ENCODE peak calls at places on chromosomes 6 and 20, in seven cellular contexts. One of them, this sample, is unnamed.

GRCh38 chr6:143258945-143259344 is 191.6 kb downstream of the ADAT2 start:
- DNase-seq in ureter: no peak
- DNase-seq in NK-92 treated with Interleukin-12 subunit alpha and Interleukin-12 subunit beta, amount 100 ng/mL, for 24 hours: no peak
- DNase-seq in left lobe of liver: no peak
- DNase-seq in T1000: no peak
- DNase-seq in posterior cingulate gyrus: no peak
- DNase-seq in bronchial epithelial cell: no peak
- DNase-seq in this sample: no peak

GRCh38 chr6:159077123-159077522 is 32.3 kb upstream of the TAGAP start:
- DNase-seq in ureter: no peak
- DNase-seq in NK-92 treated with Interleukin-12 subunit alpha and Interleukin-12 subunit beta, amount 100 ng/mL, for 24 hours: no peak
- DNase-seq in left lobe of liver: no peak
- DNase-seq in bronchial epithelial cell: no peak
- DNase-seq in posterior cingulate gyrus: no peak
- DNase-seq in T1000: no peak
- DNase-seq in this sample: no peak

GRCh38 chr6:139370047-139370706 is 4.3 kb downstream of the CITED2 start:
- DNase-seq in bronchial epithelial cell: no peak
- DNase-seq in T1000: no peak
- DNase-seq in posterior cingulate gyrus: no peak
- DNase-seq in NK-92 treated with Interleukin-12 subunit alpha and Interleukin-12 subunit beta, amount 100 ng/mL, for 24 hours: no peak
- DNase-seq in left lobe of liver: no peak
- DNase-seq in ureter: no peak
- DNase-seq in this sample: peak; percentile 30

GRCh38 chr6:84652356-84653026 is 111.9 kb downstream of the TBX18 start:
- DNase-seq in T1000: peak; percentile 57
- DNase-seq in bronchial epithelial cell: peak; percentile 78
- DNase-seq in posterior cingulate gyrus: no peak
- DNase-seq in ureter: no peak
- DNase-seq in NK-92 treated with Interleukin-12 subunit alpha and Interleukin-12 subunit beta, amount 100 ng/mL, for 24 hours: no peak
- DNase-seq in left lobe of liver: no peak
- DNase-seq in this sample: peak; percentile 30

GRCh38 chr6:24537771-24538385 is 43.1 kb downstream of the ALDH5A1 start:
- DNase-seq in NK-92 treated with Interleukin-12 subunit alpha and Interleukin-12 subunit beta, amount 100 ng/mL, for 24 hours: no peak
- DNase-seq in bronchial epithelial cell: peak; percentile 63
- DNase-seq in T1000: no peak
- DNase-seq in posterior cingulate gyrus: no peak
- DNase-seq in left lobe of liver: no peak
- DNase-seq in ureter: no peak
- DNase-seq in this sample: no peak

GRCh38 chr6:144373195-144373594 is 88.1 kb downstream of the UTRN start:
- DNase-seq in left lobe of liver: no peak
- DNase-seq in T1000: no peak
- DNase-seq in NK-92 treated with Interleukin-12 subunit alpha and Interleukin-12 subunit beta, amount 100 ng/mL, for 24 hours: no peak
- DNase-seq in ureter: no peak
- DNase-seq in bronchial epithelial cell: peak; percentile 89
- DNase-seq in posterior cingulate gyrus: no peak
- DNase-seq in this sample: no peak

GRCh38 chr20:43691928-43692524 is 25.1 kb downstream of the MYBL2 start:
- DNase-seq in T1000: peak; percentile 22
- DNase-seq in posterior cingulate gyrus: peak; percentile 18
- DNase-seq in left lobe of liver: peak; percentile 66
- DNase-seq in ureter: no peak
- DNase-seq in bronchial epithelial cell: peak; percentile 31
- DNase-seq in NK-92 treated with Interleukin-12 subunit alpha and Interleukin-12 subunit beta, amount 100 ng/mL, for 24 hours: peak; percentile 23
- DNase-seq in this sample: no peak

GRCh38 chr6:95364016-95364604 is 213.2 kb upstream of the MANEA start:
- DNase-seq in ureter: no peak
- DNase-seq in bronchial epithelial cell: peak; percentile 24
- DNase-seq in posterior cingulate gyrus: no peak
- DNase-seq in NK-92 treated with Interleukin-12 subunit alpha and Interleukin-12 subunit beta, amount 100 ng/mL, for 24 hours: no peak
- DNase-seq in T1000: no peak
- DNase-seq in left lobe of liver: no peak
- DNase-seq in this sample: no peak

GRCh38 chr6:42028234-42029061 is 21.9 kb upstream of the TAF8 start:
- DNase-seq in NK-92 treated with Interleukin-12 subunit alpha and Interleukin-12 subunit beta, amount 100 ng/mL, for 24 hours: no peak
- DNase-seq in posterior cingulate gyrus: no peak
- DNase-seq in bronchial epithelial cell: peak; percentile 73
- DNase-seq in T1000: no peak
- DNase-seq in ureter: no peak
- DNase-seq in left lobe of liver: no peak
- DNase-seq in this sample: no peak

GRCh38 chr6:30685977-30686907 is at the start of gene PPP1R18:
- DNase-seq in posterior cingulate gyrus: peak; percentile 55
- DNase-seq in left lobe of liver: peak; percentile 87
- DNase-seq in ureter: peak; percentile 89
- DNase-seq in bronchial epithelial cell: peak; percentile 27
- DNase-seq in T1000: peak; percentile 51
- DNase-seq in NK-92 treated with Interleukin-12 subunit alpha and Interleukin-12 subunit beta, amount 100 ng/mL, for 24 hours: peak; percentile 64
- DNase-seq in this sample: no peak

GRCh38 chr6:135062735-135063134 is 8.1 kb upstream of the HBS1L start:
- DNase-seq in bronchial epithelial cell: no peak
- DNase-seq in ureter: no peak
- DNase-seq in T1000: no peak
- DNase-seq in NK-92 treated with Interleukin-12 subunit alpha and Interleukin-12 subunit beta, amount 100 ng/mL, for 24 hours: no peak
- DNase-seq in left lobe of liver: no peak
- DNase-seq in posterior cingulate gyrus: no peak
- DNase-seq in this sample: no peak

GRCh38 chr6:113184736-113185135 is 672.4 kb upstream of the MARCKS start:
- DNase-seq in ureter: no peak
- DNase-seq in posterior cingulate gyrus: no peak
- DNase-seq in NK-92 treated with Interleukin-12 subunit alpha and Interleukin-12 subunit beta, amount 100 ng/mL, for 24 hours: no peak
- DNase-seq in T1000: no peak
- DNase-seq in left lobe of liver: no peak
- DNase-seq in bronchial epithelial cell: no peak
- DNase-seq in this sample: no peak

GRCh38 chr20:37313546-37314091 is 24.2 kb downstream of the MANBAL start:
- DNase-seq in ureter: no peak
- DNase-seq in bronchial epithelial cell: no peak
- DNase-seq in T1000: no peak
- DNase-seq in posterior cingulate gyrus: no peak
- DNase-seq in NK-92 treated with Interleukin-12 subunit alpha and Interleukin-12 subunit beta, amount 100 ng/mL, for 24 hours: no peak
- DNase-seq in left lobe of liver: no peak
- DNase-seq in this sample: no peak

GRCh38 chr6:15876406-15876805 is 213.6 kb upstream of the DTNBP1 start:
- DNase-seq in NK-92 treated with Interleukin-12 subunit alpha and Interleukin-12 subunit beta, amount 100 ng/mL, for 24 hours: no peak
- DNase-seq in ureter: no peak
- DNase-seq in left lobe of liver: no peak
- DNase-seq in bronchial epithelial cell: peak; percentile 94
- DNase-seq in posterior cingulate gyrus: no peak
- DNase-seq in T1000: no peak
- DNase-seq in this sample: no peak

GRCh38 chr20:17888044-17888443 is 80.5 kb downstream of the SNX5 start:
- DNase-seq in left lobe of liver: no peak
- DNase-seq in ureter: no peak
- DNase-seq in bronchial epithelial cell: peak; percentile 81
- DNase-seq in T1000: no peak
- DNase-seq in posterior cingulate gyrus: no peak
- DNase-seq in NK-92 treated with Interleukin-12 subunit alpha and Interleukin-12 subunit beta, amount 100 ng/mL, for 24 hours: no peak
- DNase-seq in this sample: no peak

GRCh38 chr6:138588805-138589434 is 89.6 kb upstream of the NHSL1 start:
- DNase-seq in NK-92 treated with Interleukin-12 subunit alpha and Interleukin-12 subunit beta, amount 100 ng/mL, for 24 hours: peak; percentile 25
- DNase-seq in ureter: peak; percentile 54
- DNase-seq in bronchial epithelial cell: peak; percentile 73
- DNase-seq in T1000: peak; percentile 37
- DNase-seq in left lobe of liver: no peak
- DNase-seq in posterior cingulate gyrus: peak; percentile 39
- DNase-seq in this sample: peak; percentile 50

GRCh38 chr20:44481719-44482416 is 6.2 kb downstream of the TTPAL start:
- DNase-seq in posterior cingulate gyrus: no peak
- DNase-seq in T1000: no peak
- DNase-seq in ureter: no peak
- DNase-seq in NK-92 treated with Interleukin-12 subunit alpha and Interleukin-12 subunit beta, amount 100 ng/mL, for 24 hours: no peak
- DNase-seq in bronchial epithelial cell: no peak
- DNase-seq in left lobe of liver: peak; percentile 77
- DNase-seq in this sample: no peak

GRCh38 chr6:137015943-137016342 is 28.8 kb downstream of the IL20RA start:
- DNase-seq in NK-92 treated with Interleukin-12 subunit alpha and Interleukin-12 subunit beta, amount 100 ng/mL, for 24 hours: no peak
- DNase-seq in T1000: no peak
- DNase-seq in bronchial epithelial cell: no peak
- DNase-seq in ureter: no peak
- DNase-seq in posterior cingulate gyrus: no peak
- DNase-seq in left lobe of liver: no peak
- DNase-seq in this sample: no peak

GRCh38 chr6:16344756-16345155 is 106.4 kb downstream of the GMPR start:
- DNase-seq in bronchial epithelial cell: no peak
- DNase-seq in left lobe of liver: no peak
- DNase-seq in NK-92 treated with Interleukin-12 subunit alpha and Interleukin-12 subunit beta, amount 100 ng/mL, for 24 hours: no peak
- DNase-seq in posterior cingulate gyrus: no peak
- DNase-seq in T1000: peak; percentile 20
- DNase-seq in ureter: no peak
- DNase-seq in this sample: no peak

GRCh38 chr6:100913400-100914276 is 32.5 kb upstream of the ASCC3 start:
- DNase-seq in left lobe of liver: no peak
- DNase-seq in T1000: no peak
- DNase-seq in bronchial epithelial cell: peak; percentile 33
- DNase-seq in NK-92 treated with Interleukin-12 subunit alpha and Interleukin-12 subunit beta, amount 100 ng/mL, for 24 hours: no peak
- DNase-seq in ureter: no peak
- DNase-seq in posterior cingulate gyrus: no peak
- DNase-seq in this sample: no peak

GRCh38 chr6:12024715-12025434 is 12.8 kb downstream of the HIVEP1 start:
- DNase-seq in ureter: no peak
- DNase-seq in bronchial epithelial cell: peak; percentile 87
- DNase-seq in T1000: no peak
- DNase-seq in left lobe of liver: no peak
- DNase-seq in NK-92 treated with Interleukin-12 subunit alpha and Interleukin-12 subunit beta, amount 100 ng/mL, for 24 hours: no peak
- DNase-seq in posterior cingulate gyrus: no peak
- DNase-seq in this sample: no peak

GRCh38 chr20:34954905-34955231 is 738 bp downstream of the GSS start:
- DNase-seq in bronchial epithelial cell: no peak
- DNase-seq in posterior cingulate gyrus: no peak
- DNase-seq in left lobe of liver: peak; percentile 66
- DNase-seq in T1000: no peak
- DNase-seq in NK-92 treated with Interleukin-12 subunit alpha and Interleukin-12 subunit beta, amount 100 ng/mL, for 24 hours: no peak
- DNase-seq in ureter: no peak
- DNase-seq in this sample: no peak

GRCh38 chr6:170374571-170375444 is 68.2 kb downstream of the FAM120B start:
- DNase-seq in ureter: no peak
- DNase-seq in posterior cingulate gyrus: no peak
- DNase-seq in T1000: no peak
- DNase-seq in bronchial epithelial cell: no peak
- DNase-seq in NK-92 treated with Interleukin-12 subunit alpha and Interleukin-12 subunit beta, amount 100 ng/mL, for 24 hours: no peak
- DNase-seq in left lobe of liver: no peak
- DNase-seq in this sample: no peak

GRCh38 chr6:38207371-38207770 is 387.8 kb downstream of the ZFAND3 start:
- DNase-seq in T1000: no peak
- DNase-seq in left lobe of liver: no peak
- DNase-seq in bronchial epithelial cell: no peak
- DNase-seq in ureter: no peak
- DNase-seq in posterior cingulate gyrus: no peak
- DNase-seq in NK-92 treated with Interleukin-12 subunit alpha and Interleukin-12 subunit beta, amount 100 ng/mL, for 24 hours: no peak
- DNase-seq in this sample: no peak

GRCh38 chr6:64838726-64839125 is 868.3 kb downstream of the EYS start:
- DNase-seq in ureter: no peak
- DNase-seq in bronchial epithelial cell: no peak
- DNase-seq in left lobe of liver: no peak
- DNase-seq in posterior cingulate gyrus: no peak
- DNase-seq in NK-92 treated with Interleukin-12 subunit alpha and Interleukin-12 subunit beta, amount 100 ng/mL, for 24 hours: no peak
- DNase-seq in T1000: no peak
- DNase-seq in this sample: no peak

GRCh38 chr6:57173056-57173885 is 1.1 kb downstream of the BAG2 start:
- DNase-seq in posterior cingulate gyrus: no peak
- DNase-seq in left lobe of liver: no peak
- DNase-seq in T1000: no peak
- DNase-seq in ureter: no peak
- DNase-seq in bronchial epithelial cell: peak; percentile 22
- DNase-seq in NK-92 treated with Interleukin-12 subunit alpha and Interleukin-12 subunit beta, amount 100 ng/mL, for 24 hours: no peak
- DNase-seq in this sample: no peak

GRCh38 chr6:107386340-107386739 is 73.0 kb downstream of the PDSS2 start:
- DNase-seq in posterior cingulate gyrus: no peak
- DNase-seq in left lobe of liver: no peak
- DNase-seq in NK-92 treated with Interleukin-12 subunit alpha and Interleukin-12 subunit beta, amount 100 ng/mL, for 24 hours: no peak
- DNase-seq in ureter: no peak
- DNase-seq in T1000: no peak
- DNase-seq in bronchial epithelial cell: peak; percentile 4
- DNase-seq in this sample: no peak

GRCh38 chr6:39772559-39773283 is 19.5 kb upstream of the DAAM2 start:
- DNase-seq in T1000: no peak
- DNase-seq in posterior cingulate gyrus: no peak
- DNase-seq in NK-92 treated with Interleukin-12 subunit alpha and Interleukin-12 subunit beta, amount 100 ng/mL, for 24 hours: no peak
- DNase-seq in bronchial epithelial cell: no peak
- DNase-seq in ureter: no peak
- DNase-seq in left lobe of liver: no peak
- DNase-seq in this sample: no peak

GRCh38 chr6:41695825-41696224 is 39.6 kb downstream of the TFEB start:
- DNase-seq in left lobe of liver: no peak
- DNase-seq in bronchial epithelial cell: no peak
- DNase-seq in NK-92 treated with Interleukin-12 subunit alpha and Interleukin-12 subunit beta, amount 100 ng/mL, for 24 hours: no peak
- DNase-seq in T1000: no peak
- DNase-seq in ureter: no peak
- DNase-seq in posterior cingulate gyrus: no peak
- DNase-seq in this sample: no peak

GRCh38 chr20:24821391-24821790 is 127.7 kb upstream of the CST7 start:
- DNase-seq in NK-92 treated with Interleukin-12 subunit alpha and Interleukin-12 subunit beta, amount 100 ng/mL, for 24 hours: no peak
- DNase-seq in posterior cingulate gyrus: no peak
- DNase-seq in bronchial epithelial cell: no peak
- DNase-seq in left lobe of liver: no peak
- DNase-seq in T1000: no peak
- DNase-seq in ureter: no peak
- DNase-seq in this sample: no peak

GRCh38 chr6:132814716-132815570 is 574 bp downstream of the RPS12 start:
- DNase-seq in ureter: no peak
- DNase-seq in T1000: no peak
- DNase-seq in posterior cingulate gyrus: no peak
- DNase-seq in bronchial epithelial cell: no peak
- DNase-seq in left lobe of liver: no peak
- DNase-seq in NK-92 treated with Interleukin-12 subunit alpha and Interleukin-12 subunit beta, amount 100 ng/mL, for 24 hours: no peak
- DNase-seq in this sample: no peak

GRCh38 chr6:169157474-169158181 is 96.0 kb downstream of the THBS2 start:
- DNase-seq in left lobe of liver: no peak
- DNase-seq in posterior cingulate gyrus: no peak
- DNase-seq in NK-92 treated with Interleukin-12 subunit alpha and Interleukin-12 subunit beta, amount 100 ng/mL, for 24 hours: no peak
- DNase-seq in T1000: no peak
- DNase-seq in bronchial epithelial cell: no peak
- DNase-seq in ureter: peak; percentile 32
- DNase-seq in this sample: no peak

GRCh38 chr6:51584163-51584562 is 503.2 kb downstream of the PKHD1 start:
- DNase-seq in left lobe of liver: no peak
- DNase-seq in ureter: no peak
- DNase-seq in T1000: no peak
- DNase-seq in posterior cingulate gyrus: no peak
- DNase-seq in NK-92 treated with Interleukin-12 subunit alpha and Interleukin-12 subunit beta, amount 100 ng/mL, for 24 hours: no peak
- DNase-seq in bronchial epithelial cell: no peak
- DNase-seq in this sample: no peak

GRCh38 chr20:41249781-41250281 is 67.7 kb downstream of the ZHX3 start:
- DNase-seq in ureter: no peak
- DNase-seq in bronchial epithelial cell: peak; percentile 41
- DNase-seq in T1000: no peak
- DNase-seq in NK-92 treated with Interleukin-12 subunit alpha and Interleukin-12 subunit beta, amount 100 ng/mL, for 24 hours: no peak
- DNase-seq in posterior cingulate gyrus: no peak
- DNase-seq in left lobe of liver: no peak
- DNase-seq in this sample: no peak

GRCh38 chr6:31734703-31735500 is 1.4 kb downstream of the CLIC1 start:
- DNase-seq in posterior cingulate gyrus: no peak
- DNase-seq in NK-92 treated with Interleukin-12 subunit alpha and Interleukin-12 subunit beta, amount 100 ng/mL, for 24 hours: peak; percentile 81
- DNase-seq in T1000: peak; percentile 44
- DNase-seq in bronchial epithelial cell: peak; percentile 86
- DNase-seq in ureter: peak; percentile 69
- DNase-seq in left lobe of liver: no peak
- DNase-seq in this sample: no peak

GRCh38 chr6:148885920-148886845 is 139.4 kb downstream of the UST start:
- DNase-seq in left lobe of liver: no peak
- DNase-seq in posterior cingulate gyrus: no peak
- DNase-seq in ureter: no peak
- DNase-seq in NK-92 treated with Interleukin-12 subunit alpha and Interleukin-12 subunit beta, amount 100 ng/mL, for 24 hours: no peak
- DNase-seq in bronchial epithelial cell: peak; percentile 93
- DNase-seq in T1000: no peak
- DNase-seq in this sample: no peak

GRCh38 chr6:157644043-157644810 is 178.8 kb upstream of the SNX9 start:
- DNase-seq in ureter: no peak
- DNase-seq in T1000: no peak
- DNase-seq in bronchial epithelial cell: peak; percentile 5
- DNase-seq in NK-92 treated with Interleukin-12 subunit alpha and Interleukin-12 subunit beta, amount 100 ng/mL, for 24 hours: no peak
- DNase-seq in posterior cingulate gyrus: peak; percentile 57
- DNase-seq in left lobe of liver: no peak
- DNase-seq in this sample: no peak